ENCODE peak calls at places on chromosomes 2 and 18, in seven cellular contexts. P is T follicular helper cell, O is AG04449, U is EL, T is head of caudate nucleus, J is fibroblast of mammary gland, A is RWPE1. Q is an unnamed sample.

GRCh38 chr2:8563814-8564474 is 117.9 kb upstream of the ID2 start:
- DNase-seq in P (no peak), O (no peak), U (no peak), T (no peak), J (no peak), A (no peak), Q (no peak)

GRCh38 chr2:63780483-63781155 is 61.1 kb upstream of the UGP2 start:
- DNase-seq in P (no peak), O (no peak), U (no peak), T (no peak), J (no peak), A (no peak), Q (no peak)

GRCh38 chr2:224444011-224444410 is 42.1 kb upstream of the FAM124B start:
- DNase-seq in P (no peak), O (no peak), U (no peak), T (no peak), J (no peak), A (no peak), Q (no peak)

GRCh38 chr2:196105956-196106355 is 37.3 kb upstream of the DNAH7 start:
- DNase-seq in P (no peak), O (no peak), U (no peak), T (no peak), J (no peak), A (no peak), Q (no peak)

GRCh38 chr2:29726976-29727375 is 194.4 kb downstream of the ALK start:
- DNase-seq in P (no peak), O (no peak), U (no peak), T (no peak), J (no peak), A (no peak), Q (no peak)

GRCh38 chr2:135281375-135281774 is 229.3 kb downstream of the RAB3GAP1 start:
- DNase-seq in P (no peak), O (no peak), U (no peak), T (no peak), J (no peak), A (no peak), Q (no peak)

GRCh38 chr2:10561636-10562035 is 113.5 kb upstream of the ODC1 start:
- DNase-seq in P (no peak), O (no peak), U (no peak), T (no peak), J (no peak), A (no peak), Q (no peak)

GRCh38 chr18:67428805-67429204 is 87.7 kb downstream of the DSEL start:
- DNase-seq in P (no peak), O (peak), U (peak), T (no peak), J (peak), A (no peak), Q (no peak)

GRCh38 chr2:144607899-144608477 is 88.1 kb upstream of the ZEB2 start:
- DNase-seq in P (no peak), O (peak), U (no peak), T (no peak), J (peak), A (no peak), Q (no peak)

Q was measured in MG63.